ENCODE peak calls at places on chromosomes 11 and 22, in four cellular contexts. One of them, this sample, is unnamed.

GRCh38 chr22:26589367-26589844 is 526 bp downstream of the TPST2 start:
- DNase-seq in GM12891: peak; percentile 25
- DNase-seq in HL-60: peak; percentile 3
- DNase-seq in GM12878: no peak
- DNase-seq in this sample: no peak

GRCh38 chr11:2096001-2096918 is 42.9 kb downstream of the IGF2 start:
- DNase-seq in GM12891: no peak
- DNase-seq in HL-60: no peak
- DNase-seq in GM12878: no peak
- DNase-seq in this sample: no peak

GRCh38 chr11:94790771-94791180 is 22.6 kb downstream of the AMOTL1 start:
- DNase-seq in GM12891: no peak
- DNase-seq in HL-60: no peak
- DNase-seq in GM12878: no peak
- DNase-seq in this sample: no peak

GRCh38 chr11:95660038-95660437 is 129.5 kb downstream of the FAM76B start:
- DNase-seq in GM12891: no peak
- DNase-seq in HL-60: no peak
- DNase-seq in GM12878: no peak
- DNase-seq in this sample: no peak

GRCh38 chr11:69337211-69337721 is 43.3 kb downstream of the MYEOV start:
- DNase-seq in GM12891: peak; percentile 35
- DNase-seq in HL-60: no peak
- DNase-seq in GM12878: peak; percentile 66
- DNase-seq in this sample: no peak

GRCh38 chr22:25751174-25751581 is 9.2 kb downstream of the MYO18B start:
- DNase-seq in GM12891: no peak
- DNase-seq in HL-60: no peak
- DNase-seq in GM12878: no peak
- DNase-seq in this sample: no peak

GRCh38 chr22:50600541-50600940 is at the start of gene MAPK8IP2:
- DNase-seq in GM12891: peak; percentile 52
- DNase-seq in HL-60: no peak
- DNase-seq in GM12878: no peak
- DNase-seq in this sample: peak; percentile 55

GRCh38 chr11:55895216-55895615 is 12.1 kb downstream of the TRIM51 start:
- DNase-seq in GM12891: no peak
- DNase-seq in HL-60: no peak
- DNase-seq in GM12878: no peak
- DNase-seq in this sample: no peak

GRCh38 chr11:94635072-94635471 is 67.9 kb downstream of the PIWIL4 start:
- DNase-seq in GM12891: no peak
- DNase-seq in HL-60: no peak
- DNase-seq in GM12878: no peak
- DNase-seq in this sample: no peak

GRCh38 chr22:29580200-29580810 is 608 bp downstream of the NIPSNAP1 start:
- DNase-seq in GM12891: peak; percentile 30
- DNase-seq in HL-60: no peak
- DNase-seq in GM12878: no peak
- DNase-seq in this sample: no peak

GRCh38 chr11:93131709-93132108 is 66.1 kb downstream of the SLC36A4 start:
- DNase-seq in GM12891: no peak
- DNase-seq in HL-60: peak; percentile 8
- DNase-seq in GM12878: no peak
- DNase-seq in this sample: no peak

GRCh38 chr11:95715777-95716241 is 73.8 kb downstream of the FAM76B start:
- DNase-seq in GM12891: no peak
- DNase-seq in HL-60: no peak
- DNase-seq in GM12878: peak; percentile 89
- DNase-seq in this sample: no peak

GRCh38 chr11:15111215-15111614 is 3.5 kb upstream of the INSC start:
- DNase-seq in GM12891: no peak
- DNase-seq in HL-60: no peak
- DNase-seq in GM12878: no peak
- DNase-seq in this sample: no peak

GRCh38 chr11:133911169-133911568 is 45.6 kb downstream of the IGSF9B start:
- DNase-seq in GM12891: no peak
- DNase-seq in HL-60: no peak
- DNase-seq in GM12878: no peak
- DNase-seq in this sample: no peak

GRCh38 chr11:19557720-19558140 is 154.9 kb upstream of the NAV2 start:
- DNase-seq in GM12891: peak; percentile 25
- DNase-seq in HL-60: peak; percentile 53
- DNase-seq in GM12878: no peak
- DNase-seq in this sample: peak; percentile 80

GRCh38 chr11:63884191-63884590 is 32.8 kb downstream of the RCOR2 start:
- DNase-seq in GM12891: no peak
- DNase-seq in HL-60: peak; percentile 35
- DNase-seq in GM12878: no peak
- DNase-seq in this sample: no peak

GRCh38 chr11:120060512-120060911 is 77.4 kb downstream of the TRIM29 start:
- DNase-seq in GM12891: no peak
- DNase-seq in HL-60: no peak
- DNase-seq in GM12878: no peak
- DNase-seq in this sample: no peak

GRCh38 chr22:24583221-24583971 is 9.5 kb downstream of the LRRC75B start:
- DNase-seq in GM12891: no peak
- DNase-seq in HL-60: no peak
- DNase-seq in GM12878: no peak
- DNase-seq in this sample: no peak

GRCh38 chr11:117933930-117934329 is 4.7 kb upstream of the TMPRSS13 start:
- DNase-seq in GM12891: no peak
- DNase-seq in HL-60: no peak
- DNase-seq in GM12878: no peak
- DNase-seq in this sample: no peak

GRCh38 chr11:93541884-93542752 is 1.1 kb downstream of the SMCO4 start:
- DNase-seq in GM12891: peak; percentile 43
- DNase-seq in HL-60: peak; percentile 67
- DNase-seq in GM12878: no peak
- DNase-seq in this sample: peak; percentile 83

GRCh38 chr11:2202071-2202899 is 30.7 kb upstream of the TH start:
- DNase-seq in GM12891: no peak
- DNase-seq in HL-60: no peak
- DNase-seq in GM12878: no peak
- DNase-seq in this sample: no peak

GRCh38 chr22:22342697-22343602 is 98.4 kb downstream of the VPREB1 start:
- DNase-seq in GM12891: peak; percentile 34
- DNase-seq in HL-60: peak; percentile 45
- DNase-seq in GM12878: no peak
- DNase-seq in this sample: peak; percentile 99

GRCh38 chr11:45097721-45098493 is 48.5 kb upstream of the PRDM11 start:
- DNase-seq in GM12891: no peak
- DNase-seq in HL-60: peak; percentile 24
- DNase-seq in GM12878: no peak
- DNase-seq in this sample: peak; percentile 65

GRCh38 chr11:77233011-77233410 is 68.5 kb downstream of the GDPD4 start:
- DNase-seq in GM12891: no peak
- DNase-seq in HL-60: no peak
- DNase-seq in GM12878: no peak
- DNase-seq in this sample: no peak

GRCh38 chr11:119892311-119892808 is 163.4 kb upstream of the NECTIN1 start:
- DNase-seq in GM12891: no peak
- DNase-seq in HL-60: no peak
- DNase-seq in GM12878: no peak
- DNase-seq in this sample: no peak

GRCh38 chr11:10208045-10208674 is 85.9 kb downstream of the SBF2 start:
- DNase-seq in GM12891: no peak
- DNase-seq in HL-60: peak; percentile 6
- DNase-seq in GM12878: peak; percentile 32
- DNase-seq in this sample: peak; percentile 35

GRCh38 chr11:43197357-43197756 is 114.4 kb upstream of the API5 start:
- DNase-seq in GM12891: no peak
- DNase-seq in HL-60: no peak
- DNase-seq in GM12878: no peak
- DNase-seq in this sample: no peak

GRCh38 chr22:31036671-31037550 is 44.2 kb upstream of the SMTN start:
- DNase-seq in GM12891: no peak
- DNase-seq in HL-60: peak; percentile 18
- DNase-seq in GM12878: no peak
- DNase-seq in this sample: no peak

DNA sequence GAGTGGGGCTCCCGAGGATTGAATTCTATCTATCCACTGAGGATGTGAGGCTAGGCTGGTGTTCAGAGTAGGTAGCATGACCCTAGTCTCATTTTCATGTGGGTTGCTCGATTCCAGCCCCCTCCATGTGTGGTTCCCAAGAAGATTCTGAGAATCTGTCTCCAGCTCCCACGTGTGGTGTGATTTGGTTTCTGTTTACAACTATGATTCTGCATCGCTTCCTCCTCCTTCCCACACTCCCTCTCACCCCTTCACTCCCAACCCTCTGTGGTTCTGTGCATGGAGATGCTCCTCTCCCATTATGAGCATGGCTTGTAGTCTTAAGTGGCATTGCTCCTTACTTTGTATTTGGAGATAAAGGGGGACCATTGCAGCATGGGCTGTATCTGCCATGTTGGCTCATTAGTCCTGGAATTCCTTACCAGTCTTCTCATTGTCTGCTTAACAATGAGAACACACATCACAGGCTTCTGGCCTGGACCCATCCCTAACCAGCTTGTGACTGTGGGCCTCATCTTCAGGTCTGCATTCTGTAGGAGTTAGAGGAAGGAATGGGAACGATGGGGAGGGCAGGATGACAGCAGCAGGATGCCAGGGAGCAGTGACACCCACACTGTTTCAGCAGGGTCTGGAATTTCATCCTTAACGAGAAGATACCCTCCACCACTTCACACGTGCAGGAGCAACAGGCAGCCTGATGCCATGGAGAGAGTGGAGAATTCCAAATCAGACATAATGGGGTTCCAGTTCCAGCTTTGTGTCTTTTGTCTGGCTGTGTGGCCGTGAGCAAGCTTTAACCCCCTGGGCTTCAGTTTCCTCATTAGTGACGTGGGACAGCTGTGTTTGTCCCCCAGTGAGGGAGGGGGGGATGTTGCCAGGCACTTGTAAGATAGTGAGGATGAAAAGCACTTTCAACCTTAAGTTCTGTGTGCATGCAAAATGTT is 86.0 kb downstream of the CCDC81 start:
- DNase-seq in GM12891: no peak
- DNase-seq in HL-60: no peak
- DNase-seq in GM12878: no peak
- DNase-seq in this sample: no peak
- TF ChIP-seq SPI1 in GM12891: no peak
- TF ChIP-seq SPI1 in HL-60: no peak
- TF ChIP-seq SPI1 in GM12878: no peak
- TF ChIP-seq SPI1 in this sample: no peak

GRCh38 chr11:34609850-34610249 is 11.0 kb upstream of the EHF start:
- DNase-seq in GM12891: no peak
- DNase-seq in HL-60: no peak
- DNase-seq in GM12878: no peak
- DNase-seq in this sample: peak; percentile 76

GRCh38 chr11:34613015-34613414 is 7.9 kb upstream of the EHF start:
- DNase-seq in GM12891: no peak
- DNase-seq in HL-60: no peak
- DNase-seq in GM12878: no peak
- DNase-seq in this sample: no peak

GRCh38 chr11:34613462-34614183 is 7.3 kb upstream of the EHF start:
- DNase-seq in GM12891: peak; percentile 38
- DNase-seq in HL-60: peak; percentile 81
- DNase-seq in GM12878: no peak
- DNase-seq in this sample: no peak

GRCh38 chr11:34609187-34609751 is 11.6 kb upstream of the EHF start:
- DNase-seq in GM12891: no peak
- DNase-seq in HL-60: no peak
- DNase-seq in GM12878: no peak
- DNase-seq in this sample: no peak

DNA sequence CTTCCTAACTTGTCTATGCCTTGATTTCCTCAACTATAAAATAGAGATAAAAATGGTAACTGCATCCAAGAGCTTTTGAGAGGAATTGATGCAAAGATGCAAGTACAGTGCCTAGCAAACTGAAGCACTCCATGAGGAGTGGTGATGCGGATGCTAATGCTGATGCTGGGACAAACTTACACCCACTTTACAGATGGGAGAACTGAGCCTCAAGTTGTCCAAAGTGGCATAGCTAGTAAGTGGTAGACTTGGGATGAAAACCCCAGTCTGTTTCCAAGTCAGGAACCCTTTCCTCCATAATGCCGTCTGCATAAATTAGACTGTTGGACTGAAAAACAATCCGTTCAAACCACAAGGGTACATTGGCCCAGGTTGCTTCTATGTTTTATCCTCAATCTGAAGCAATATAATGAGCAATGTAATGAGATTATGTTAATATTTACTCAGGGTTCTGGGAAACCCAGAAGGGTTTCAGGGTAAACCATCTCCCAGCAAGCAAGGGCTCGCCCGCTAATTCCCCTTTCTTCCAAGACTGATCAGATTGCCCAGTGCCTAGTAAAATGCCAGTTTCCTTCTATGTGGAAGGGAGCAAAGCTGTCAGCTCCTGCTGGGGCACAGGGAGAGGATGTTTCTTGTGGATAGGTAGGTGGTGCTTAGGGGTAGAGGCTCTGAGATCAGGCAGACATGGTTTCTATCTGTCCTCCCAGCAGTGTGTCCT is 10.4 kb upstream of the EHF start:
- DNase-seq in GM12891: no peak
- DNase-seq in HL-60: no peak
- DNase-seq in GM12878: no peak
- DNase-seq in this sample: no peak
- TF ChIP-seq SPI1 in GM12891: no peak
- TF ChIP-seq SPI1 in HL-60: no peak
- TF ChIP-seq SPI1 in GM12878: no peak
- TF ChIP-seq SPI1 in this sample: no peak

DNA sequence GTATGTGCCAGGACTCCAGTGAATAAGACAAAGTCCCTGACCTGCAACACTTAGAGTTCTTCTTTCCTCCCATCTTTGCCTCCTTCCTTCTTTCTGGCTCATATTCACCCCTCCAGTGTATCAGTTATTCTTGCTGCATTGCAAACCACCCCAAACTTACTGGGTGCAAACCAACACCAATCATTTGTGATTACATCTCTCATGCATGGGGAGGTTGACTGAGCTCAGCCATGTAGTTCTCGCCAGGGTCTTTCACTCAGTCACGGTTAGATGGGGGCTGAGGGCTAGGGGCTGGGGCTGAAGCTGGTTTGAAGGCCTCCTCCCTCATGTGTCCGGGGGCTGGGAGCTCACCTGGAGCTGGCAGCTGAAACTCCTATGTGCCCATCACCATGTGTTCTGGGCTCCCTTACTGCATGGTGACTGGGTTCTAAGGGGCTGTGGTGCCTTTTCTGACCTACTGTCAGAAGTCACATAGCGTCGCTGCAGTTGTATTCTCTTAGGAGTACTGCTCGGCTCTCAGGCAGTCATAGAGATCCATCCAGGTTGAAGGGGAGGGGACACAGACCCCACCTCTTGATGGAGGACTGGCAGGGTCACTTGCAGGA is 35.0 kb upstream of the CACNG2 start:
- DNase-seq in GM12891: no peak
- DNase-seq in HL-60: no peak
- DNase-seq in GM12878: no peak
- DNase-seq in this sample: no peak
- TF ChIP-seq SPI1 in GM12891: no peak
- TF ChIP-seq SPI1 in HL-60: no peak
- TF ChIP-seq SPI1 in GM12878: no peak
- TF ChIP-seq SPI1 in this sample: no peak

GRCh38 chr11:131118247-131118646 is 202.0 kb upstream of the SNX19 start:
- DNase-seq in GM12891: no peak
- DNase-seq in HL-60: no peak
- DNase-seq in GM12878: no peak
- DNase-seq in this sample: no peak
- TF ChIP-seq SPI1 in GM12891: no peak
- TF ChIP-seq SPI1 in HL-60: no peak
- TF ChIP-seq SPI1 in GM12878: no peak
- TF ChIP-seq SPI1 in this sample: no peak